ENCODE peak calls at places on chromosomes 7 and 10, in six cellular contexts. I is tibial nerve, X is IMR-90, E is foreskin fibroblast, P is mammary epithelial cell, B is lower lobe of right lung. Q is an unnamed sample.

GRCh38 chr7:102454423-102454822 is 10.2 kb downstream of the ALKBH4 start:
- DNase-seq in P (no peak), I (no peak), X (no peak), B (no peak), E (no peak), Q (no peak)

GRCh38 chr10:133458710-133459453 is 5.1 kb downstream of the SCART1 start:
- DNase-seq in P (no peak), I (no peak), B (no peak), E (peak), X (peak), Q (no peak)

GRCh38 chr7:150862356-150862755 is 10.0 kb downstream of the AOC1 start:
- DNase-seq in P (no peak), B (no peak), I (no peak), E (no peak), X (no peak), Q (no peak)

GRCh38 chr7:22858640-22859561 is 36.3 kb upstream of the TOMM7 start:
- DNase-seq in X (peak), P (peak), B (no peak), E (peak), I (no peak), Q (no peak)

GRCh38 chr7:45574521-45575500 is 643 bp downstream of the ADCY1 start:
- DNase-seq in I (no peak), E (peak), X (peak), P (peak), B (no peak), Q (peak)

GRCh38 chr7:156386097-156386496 is 254.5 kb upstream of the RNF32 start:
- DNase-seq in X (no peak), E (no peak), P (no peak), B (no peak), I (no peak), Q (no peak)

GRCh38 chr7:83798489-83798888 is 149.6 kb upstream of the SEMA3E start:
- DNase-seq in B (no peak), P (no peak), E (no peak), X (no peak), I (no peak), Q (no peak)

GRCh38 chr7:55432937-55433784 is 68.0 kb downstream of the LANCL2 start:
- DNase-seq in B (no peak), E (peak), X (peak), I (no peak), P (peak), Q (no peak)

GRCh38 chr7:94332571-94332970 is 62.1 kb upstream of the COL1A2 start:
- DNase-seq in P (peak), X (no peak), I (no peak), B (no peak), E (no peak), Q (no peak)

GRCh38 chr10:30630571-30630970 is 1.0 kb upstream of the LYZL2 start:
- DNase-seq in I (peak), P (no peak), X (peak), B (no peak), E (peak), Q (no peak)

GRCh38 chr7:155858521-155859061 is 46.3 kb upstream of the SHH start:
- DNase-seq in P (peak), B (no peak), I (no peak), X (peak), E (peak), Q (no peak)

GRCh38 chr10:87848998-87849397 is 14.3 kb downstream of the KLLN start:
- DNase-seq in B (no peak), P (peak), I (no peak), X (no peak), E (no peak), Q (no peak)

GRCh38 chr10:23981520-23982309 is 227.2 kb upstream of the KIAA1217 start:
- DNase-seq in I (no peak), P (peak), E (no peak), B (no peak), X (no peak), Q (no peak)
- TF ChIP-seq CTCF in I (no peak), P (no peak), E (no peak), B (no peak), X (no peak), Q (no peak)

DNA sequence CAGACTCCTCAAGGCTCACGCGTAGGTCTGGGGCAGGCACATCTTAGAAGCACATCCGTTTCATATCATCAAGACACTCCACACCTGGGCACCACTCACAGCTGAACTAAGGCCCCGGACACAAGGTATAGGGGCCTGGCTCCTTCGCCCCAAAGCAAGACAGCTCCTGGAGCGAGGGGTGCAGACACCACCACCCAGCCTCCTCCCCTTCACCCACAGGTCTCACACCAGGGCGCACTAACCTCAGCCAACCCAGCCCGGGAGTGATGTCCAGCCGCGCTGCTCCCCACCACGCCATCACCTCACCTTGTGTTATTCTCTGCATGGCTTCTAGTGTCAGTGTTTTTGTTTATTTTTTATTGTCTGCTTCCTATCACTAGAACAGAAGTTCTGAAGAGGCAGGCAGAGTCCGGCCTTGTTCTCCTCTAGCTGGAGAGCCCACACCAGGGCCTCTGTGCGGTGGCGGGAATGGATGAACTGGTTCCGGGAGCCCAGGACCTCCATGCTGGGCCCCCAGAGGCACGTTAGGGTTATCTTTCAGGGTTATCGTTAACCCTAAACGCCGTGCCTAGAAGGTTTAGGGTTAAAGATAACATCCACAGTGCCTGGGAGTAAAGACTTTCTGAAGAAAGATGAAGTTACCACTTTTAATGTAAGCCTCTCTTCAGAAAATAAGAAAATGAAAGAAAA is 21.8 kb downstream of the BRI3 start:
- DNase-seq in E (no peak), B (no peak), X (no peak), I (no peak), P (no peak), Q (no peak)
- H3K4me3 ChIP-seq in E (no peak), B (no peak), X (no peak), I (no peak), P (no peak), Q (no peak)

DNA sequence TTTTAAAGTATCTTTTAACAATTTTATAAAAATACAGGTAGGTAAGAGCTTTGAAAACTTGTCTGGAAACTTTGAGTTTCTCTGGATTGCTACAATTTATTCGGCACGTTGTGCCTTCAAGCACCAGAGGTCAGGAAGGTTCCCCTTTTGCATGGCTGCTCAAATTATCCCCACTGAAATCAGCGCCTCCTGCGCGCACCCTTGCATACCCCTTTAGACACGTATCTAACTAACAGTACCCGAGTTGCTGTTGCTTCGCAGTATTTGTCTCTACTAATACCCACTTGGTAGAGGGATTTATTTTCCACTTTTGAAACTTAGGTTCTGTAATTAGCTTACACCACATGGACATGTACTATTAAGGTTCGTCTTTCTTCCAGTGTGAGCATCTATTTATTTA is 1.6 kb downstream of the MEOX2 start:
- DNase-seq in P (no peak), X (no peak), E (peak), I (peak), B (no peak), Q (peak)
- TF ChIP-seq CTCF in P (no peak), X (no peak), E (no peak), I (no peak), B (no peak), Q (no peak)

GRCh38 chr7:20218261-20218660 is 1.1 kb upstream of the MACC1 start:
- DNase-seq in I (no peak), E (peak), B (no peak), P (peak), X (no peak), Q (no peak)

GRCh38 chr7:20216637-20217036 is 547 bp downstream of the MACC1 start:
- DNase-seq in X (no peak), E (no peak), P (no peak), B (no peak), I (no peak), Q (no peak)

GRCh38 chr7:20219446-20220292 is 2.5 kb upstream of the MACC1 start:
- DNase-seq in X (peak), E (peak), I (peak), P (peak), B (peak), Q (peak)

GRCh38 chr7:20219062-20219445 is 1.9 kb upstream of the MACC1 start:
- DNase-seq in E (no peak), X (no peak), B (no peak), P (no peak), I (no peak), Q (no peak)

DNA sequence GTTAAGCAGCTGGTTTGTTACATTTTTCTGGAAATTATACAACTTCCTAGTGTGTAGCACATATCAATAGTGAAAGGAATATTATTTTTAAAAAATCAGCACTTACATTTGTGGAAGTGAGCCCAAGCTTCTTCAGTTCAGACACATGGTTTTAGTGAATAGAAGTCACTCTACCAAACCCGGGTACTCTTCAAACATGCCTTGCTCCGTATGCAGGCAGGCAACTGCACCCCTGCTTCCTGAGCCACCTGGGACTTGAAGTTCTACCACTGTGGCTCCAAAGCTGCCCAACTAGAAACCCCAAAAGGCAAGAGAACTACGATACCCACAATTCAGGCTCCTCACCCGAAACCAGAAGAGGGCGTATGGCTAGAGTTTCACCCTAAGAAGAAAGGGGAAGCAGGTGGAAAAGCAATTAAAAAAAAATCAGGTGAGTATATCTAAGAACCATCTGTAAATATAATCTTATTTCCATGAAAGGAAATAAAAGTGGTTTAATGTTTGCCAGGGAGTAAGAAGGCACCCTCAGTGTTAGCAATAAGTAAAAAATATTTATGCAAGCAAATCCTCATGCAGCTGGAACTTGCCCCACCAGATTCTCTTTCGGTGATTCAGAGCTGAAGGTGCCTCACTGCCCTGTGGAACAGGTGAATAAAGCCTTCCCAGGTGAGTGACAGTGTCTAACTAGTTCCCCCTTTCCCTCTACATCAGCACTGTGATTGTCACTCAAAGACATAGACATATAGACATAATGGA is at the start of gene MACC1:
- DNase-seq in B (peak), P (peak), I (no peak), X (no peak), E (no peak), Q (no peak)
- H3K4me3 ChIP-seq in B (peak), P (no peak), I (no peak), X (no peak), E (no peak), Q (no peak)

GRCh38 chr10:75929630-75930161 is 498.3 kb downstream of the LRMDA start:
- DNase-seq in X (no peak), E (no peak), P (no peak), I (no peak), B (no peak), Q (no peak)

GRCh38 chr10:75924309-75924920 is 493.0 kb downstream of the LRMDA start:
- DNase-seq in E (no peak), X (no peak), I (no peak), B (no peak), P (no peak), Q (no peak)

GRCh38 chr10:75922435-75922834 is 491.0 kb downstream of the LRMDA start:
- DNase-seq in X (peak), B (no peak), E (peak), I (no peak), P (peak), Q (no peak)

GRCh38 chr10:75925999-75926398 is 494.6 kb downstream of the LRMDA start:
- DNase-seq in I (no peak), P (no peak), E (no peak), X (no peak), B (no peak), Q (no peak)

GRCh38 chr10:75926763-75927162 is 495.3 kb downstream of the LRMDA start:
- DNase-seq in I (no peak), P (no peak), X (peak), E (no peak), B (no peak), Q (no peak)
- TF ChIP-seq CTCF in I (no peak), P (no peak), X (peak), E (no peak), B (no peak), Q (peak)